ENCODE peak calls at places on chromosomes 2 and 18, in ten cellular contexts. P is aorta; C is fibroblast of villous mesenchyme; F is GM10248; K is HTR-8/SVneo; N is CD4-positive, alpha-beta T cell; G is putamen; Y is NCI-H510A treated with DMSO at 0.1 percent for 48 hours; M is caudate nucleus; W is osteocyte. Q is an unnamed sample.
A peak's percentile ranks its signal among the peaks of the same experiment; 100 is the strongest.

GRCh38 chr2:64858541-64859031 is 130.6 kb upstream of the SLC1A4 start:
- DNase-seq in N (no peak), G (no peak), F (no peak), W (no peak), M (no peak), C (no peak), K (no peak), P (no peak), Y (peak; percentile 38), Q (no peak)

GRCh38 chr18:23545247-23545789 is 41.0 kb downstream of the NPC1 start:
- DNase-seq in N (no peak), P (no peak), Y (no peak), W (no peak), K (no peak), G (no peak), F (no peak), C (no peak), M (no peak), Q (no peak)

GRCh38 chr2:79670198-79670597 is 157.3 kb downstream of the CTNNA2 start:
- DNase-seq in M (no peak), P (no peak), W (peak; percentile 85), G (no peak), Y (no peak), N (no peak), K (peak; percentile 10), C (no peak), F (no peak), Q (no peak)

GRCh38 chr2:4445821-4446220 is 742.4 kb downstream of the DCDC2C start:
- DNase-seq in W (no peak), K (no peak), C (no peak), N (no peak), F (no peak), Y (no peak), G (no peak), P (no peak), M (no peak), Q (no peak)

GRCh38 chr2:43225093-43225787 is 1.2 kb downstream of the ZFP36L2 start:
- DNase-seq in M (no peak), W (peak; percentile 87), K (no peak), G (peak; percentile 17), P (peak; percentile 80), Y (peak; percentile 29), C (peak; percentile 77), F (no peak), N (peak; percentile 60), Q (no peak)

GRCh38 chr2:170292415-170292814 is 114.5 kb downstream of the MYO3B start:
- DNase-seq in F (no peak), Y (no peak), W (no peak), K (no peak), N (no peak), C (no peak), G (no peak), P (no peak), M (no peak), Q (no peak)

GRCh38 chr2:60366178-60366577 is 187.3 kb downstream of the BCL11A start:
- DNase-seq in G (no peak), N (no peak), K (no peak), F (no peak), W (peak; percentile 8), C (no peak), P (no peak), Y (no peak), M (no peak), Q (no peak)

GRCh38 chr2:207813221-207813916 is 43.7 kb upstream of the FZD5 start:
- DNase-seq in G (peak; percentile 90), P (no peak), Y (no peak), C (no peak), N (no peak), M (peak; percentile 19), F (no peak), W (no peak), K (no peak), Q (no peak)

GRCh38 chr2:233446121-233446520 is 91.8 kb downstream of the DGKD start:
- DNase-seq in F (no peak), Y (no peak), G (no peak), C (no peak), P (no peak), W (no peak), K (no peak), N (no peak), M (no peak), Q (no peak)

GRCh38 chr2:77013457-77013856 is 508.7 kb downstream of the LRRTM4 start:
- DNase-seq in K (no peak), Y (no peak), C (no peak), F (no peak), M (no peak), P (no peak), W (no peak), G (no peak), N (no peak), Q (no peak)

GRCh38 chr2:184030978-184031377 is 567.4 kb upstream of the ZNF804A start:
- DNase-seq in N (no peak), K (no peak), C (no peak), Y (no peak), M (no peak), W (no peak), P (no peak), G (no peak), F (no peak), Q (no peak)

GRCh38 chr2:190842606-190843104 is 38.0 kb upstream of the GLS start:
- DNase-seq in M (no peak), P (no peak), N (no peak), F (no peak), G (no peak), K (no peak), C (no peak), Y (no peak), W (no peak), Q (no peak)

GRCh38 chr2:180101846-180102245 is 94.7 kb upstream of the CWC22 start:
- DNase-seq in W (no peak), K (no peak), F (no peak), C (no peak), G (no peak), P (no peak), M (no peak), Y (no peak), N (no peak), Q (no peak)

GRCh38 chr2:71683666-71684065 is 230.3 kb downstream of the DYSF start:
- DNase-seq in W (no peak), C (no peak), Y (no peak), N (no peak), K (no peak), P (no peak), M (no peak), G (no peak), F (no peak), Q (no peak)

GRCh38 chr2:191250400-191250799 is 5.2 kb downstream of the MYO1B start:
- DNase-seq in C (no peak), M (no peak), N (no peak), K (no peak), F (no peak), G (no peak), W (no peak), P (no peak), Y (no peak), Q (no peak)

GRCh38 chr2:66446924-66447323 is 12.0 kb downstream of the MEIS1 start:
- DNase-seq in P (no peak), M (no peak), C (peak; percentile 55), Y (no peak), K (no peak), F (no peak), N (no peak), W (no peak), G (no peak), Q (no peak)

GRCh38 chr2:120447122-120447785 is 101.3 kb downstream of the INHBB start:
- DNase-seq in K (no peak), G (no peak), N (no peak), W (no peak), C (no peak), Y (no peak), M (no peak), P (no peak), F (no peak), Q (no peak)

GRCh38 chr2:177169810-177170514 is 42.6 kb upstream of the HNRNPA3 start:
- DNase-seq in W (no peak), C (no peak), G (no peak), P (no peak), K (no peak), N (no peak), M (no peak), Y (peak; percentile 98), F (peak; percentile 47), Q (no peak)

GRCh38 chr2:98709530-98709929 is 21.4 kb downstream of the MGAT4A start:
- DNase-seq in P (no peak), W (no peak), N (no peak), Y (no peak), C (no peak), M (no peak), K (no peak), F (no peak), G (peak; percentile 83), Q (no peak)

GRCh38 chr2:162070228-162070918 is 3.6 kb downstream of the DPP4 start:
- DNase-seq in N (no peak), G (no peak), W (no peak), C (no peak), F (no peak), M (no peak), Y (no peak), P (no peak), K (no peak), Q (no peak)

GRCh38 chr2:173150087-173150486 is 74.4 kb downstream of the MAP3K20 start:
- DNase-seq in C (peak; percentile 77), K (no peak), W (no peak), Y (no peak), G (no peak), M (no peak), N (no peak), F (no peak), P (no peak), Q (no peak)

GRCh38 chr2:71336802-71337201 is 5.2 kb downstream of the ZNF638 start:
- DNase-seq in K (no peak), P (no peak), G (no peak), N (no peak), F (no peak), W (no peak), M (no peak), C (peak; percentile 57), Y (no peak), Q (no peak)

GRCh38 chr2:12005886-12006681 is 259.7 kb downstream of the LPIN1 start:
- DNase-seq in W (no peak), G (peak; percentile 17), Y (no peak), C (peak; percentile 28), P (no peak), N (peak; percentile 46), F (peak; percentile 60), K (no peak), M (no peak), Q (peak; percentile 28)

GRCh38 chr18:70368903-70369302 is 80.1 kb downstream of the SOCS6 start:
- DNase-seq in G (no peak), F (no peak), C (peak; percentile 45), Y (no peak), N (no peak), M (no peak), P (no peak), W (no peak), K (no peak), Q (peak; percentile 3)

GRCh38 chr2:180540761-180541160 is 439.6 kb upstream of the UBE2E3 start:
- DNase-seq in Y (no peak), K (no peak), G (no peak), N (no peak), F (no peak), M (no peak), C (no peak), P (peak; percentile 58), W (no peak), Q (no peak)

GRCh38 chr18:44771957-44772917 is 91.5 kb downstream of the SETBP1 start:
- DNase-seq in F (no peak), N (no peak), G (no peak), M (no peak), P (no peak), C (peak; percentile 80), K (no peak), Y (peak; percentile 21), W (peak; percentile 94), Q (no peak)

GRCh38 chr2:45889053-45889452 is 237.6 kb downstream of the PRKCE start:
- DNase-seq in W (no peak), N (peak; percentile 16), K (no peak), C (peak; percentile 69), Y (peak; percentile 78), M (no peak), G (no peak), P (no peak), F (peak; percentile 78), Q (no peak)

GRCh38 chr2:186518945-186519344 is 32.9 kb downstream of the ZC3H15 start:
- DNase-seq in G (no peak), N (no peak), W (no peak), M (no peak), K (no peak), Y (no peak), C (peak; percentile 67), F (no peak), P (no peak), Q (no peak)